ENCODE peak calls at places on chromosomes 5 and 9, in eight cellular contexts. One of them, this sample, is unnamed.

GRCh38 chr5:116788851-116789403 is 214.3 kb upstream of the SEMA6A start:
- DNase-seq in NCI-H460: no peak
- DNase-seq in WTC11: no peak
- DNase-seq in activated T-cell treated with anti-CD3 and anti-CD28 coated beads, Interleukin-2, amount 50 U/mL, for 72 hours: no peak
- DNase-seq in substantia nigra: no peak
- DNase-seq in activated gamma-delta T cell: no peak
- DNase-seq in cardiac fibroblast: no peak
- DNase-seq in NCI-H1694: no peak
- DNase-seq in this sample: no peak

GRCh38 chr9:70011366-70011765 is 32.3 kb upstream of the MAMDC2 start:
- DNase-seq in NCI-H460: no peak
- DNase-seq in WTC11: no peak
- DNase-seq in activated T-cell treated with anti-CD3 and anti-CD28 coated beads, Interleukin-2, amount 50 U/mL, for 72 hours: no peak
- DNase-seq in substantia nigra: no peak
- DNase-seq in activated gamma-delta T cell: no peak
- DNase-seq in cardiac fibroblast: no peak
- DNase-seq in NCI-H1694: no peak
- DNase-seq in this sample: no peak

GRCh38 chr9:90851444-90851843 is 49.8 kb downstream of the SYK start:
- DNase-seq in NCI-H460: no peak
- DNase-seq in WTC11: no peak
- DNase-seq in activated T-cell treated with anti-CD3 and anti-CD28 coated beads, Interleukin-2, amount 50 U/mL, for 72 hours: no peak
- DNase-seq in substantia nigra: no peak
- DNase-seq in activated gamma-delta T cell: no peak
- DNase-seq in cardiac fibroblast: no peak
- DNase-seq in NCI-H1694: no peak
- DNase-seq in this sample: no peak

GRCh38 chr5:39253211-39253610 is 33.8 kb upstream of the FYB1 start:
- DNase-seq in NCI-H460: no peak
- DNase-seq in WTC11: no peak
- DNase-seq in activated T-cell treated with anti-CD3 and anti-CD28 coated beads, Interleukin-2, amount 50 U/mL, for 72 hours: no peak
- DNase-seq in substantia nigra: no peak
- DNase-seq in activated gamma-delta T cell: no peak
- DNase-seq in cardiac fibroblast: peak
- DNase-seq in NCI-H1694: no peak
- DNase-seq in this sample: no peak

GRCh38 chr5:15946026-15946425 is 233.6 kb downstream of the MARCHF11 start:
- DNase-seq in NCI-H460: no peak
- DNase-seq in WTC11: no peak
- DNase-seq in activated T-cell treated with anti-CD3 and anti-CD28 coated beads, Interleukin-2, amount 50 U/mL, for 72 hours: no peak
- DNase-seq in substantia nigra: no peak
- DNase-seq in activated gamma-delta T cell: no peak
- DNase-seq in cardiac fibroblast: peak
- DNase-seq in NCI-H1694: no peak
- DNase-seq in this sample: no peak

GRCh38 chr5:122126177-122126701 is 3.1 kb upstream of the ZNF474 start:
- DNase-seq in NCI-H460: no peak
- DNase-seq in WTC11: no peak
- DNase-seq in activated T-cell treated with anti-CD3 and anti-CD28 coated beads, Interleukin-2, amount 50 U/mL, for 72 hours: no peak
- DNase-seq in substantia nigra: no peak
- DNase-seq in activated gamma-delta T cell: no peak
- DNase-seq in cardiac fibroblast: no peak
- DNase-seq in NCI-H1694: peak
- DNase-seq in this sample: no peak

GRCh38 chr9:124474151-124474550 is 23.9 kb downstream of the ADGRD2 start:
- DNase-seq in NCI-H460: no peak
- DNase-seq in WTC11: no peak
- DNase-seq in activated T-cell treated with anti-CD3 and anti-CD28 coated beads, Interleukin-2, amount 50 U/mL, for 72 hours: no peak
- DNase-seq in substantia nigra: no peak
- DNase-seq in activated gamma-delta T cell: no peak
- DNase-seq in cardiac fibroblast: no peak
- DNase-seq in NCI-H1694: no peak
- DNase-seq in this sample: no peak

GRCh38 chr5:112823656-112824055 is 37.4 kb upstream of the SRP19 start:
- DNase-seq in NCI-H460: no peak
- DNase-seq in WTC11: no peak
- DNase-seq in activated T-cell treated with anti-CD3 and anti-CD28 coated beads, Interleukin-2, amount 50 U/mL, for 72 hours: no peak
- DNase-seq in substantia nigra: no peak
- DNase-seq in activated gamma-delta T cell: no peak
- DNase-seq in cardiac fibroblast: no peak
- DNase-seq in NCI-H1694: no peak
- DNase-seq in this sample: no peak

GRCh38 chr5:66967102-66967501 is 229.5 kb downstream of the CD180 start:
- DNase-seq in NCI-H460: no peak
- DNase-seq in WTC11: no peak
- DNase-seq in activated T-cell treated with anti-CD3 and anti-CD28 coated beads, Interleukin-2, amount 50 U/mL, for 72 hours: no peak
- DNase-seq in substantia nigra: no peak
- DNase-seq in activated gamma-delta T cell: no peak
- DNase-seq in cardiac fibroblast: peak
- DNase-seq in NCI-H1694: no peak
- DNase-seq in this sample: no peak

GRCh38 chr5:57692582-57693487 is 210.2 kb upstream of the ACTBL2 start:
- DNase-seq in NCI-H460: peak
- DNase-seq in WTC11: peak
- DNase-seq in activated T-cell treated with anti-CD3 and anti-CD28 coated beads, Interleukin-2, amount 50 U/mL, for 72 hours: peak
- DNase-seq in substantia nigra: peak
- DNase-seq in activated gamma-delta T cell: no peak
- DNase-seq in cardiac fibroblast: peak
- DNase-seq in NCI-H1694: no peak
- DNase-seq in this sample: peak

GRCh38 chr5:79297661-79298060 is 61.7 kb downstream of the JMY start:
- DNase-seq in NCI-H460: no peak
- DNase-seq in WTC11: no peak
- DNase-seq in activated T-cell treated with anti-CD3 and anti-CD28 coated beads, Interleukin-2, amount 50 U/mL, for 72 hours: no peak
- DNase-seq in substantia nigra: no peak
- DNase-seq in activated gamma-delta T cell: no peak
- DNase-seq in cardiac fibroblast: peak
- DNase-seq in NCI-H1694: no peak
- DNase-seq in this sample: no peak

GRCh38 chr9:19160085-19160484 is 32.8 kb upstream of the PLIN2 start:
- DNase-seq in NCI-H460: no peak
- DNase-seq in WTC11: no peak
- DNase-seq in activated T-cell treated with anti-CD3 and anti-CD28 coated beads, Interleukin-2, amount 50 U/mL, for 72 hours: no peak
- DNase-seq in substantia nigra: no peak
- DNase-seq in activated gamma-delta T cell: no peak
- DNase-seq in cardiac fibroblast: no peak
- DNase-seq in NCI-H1694: no peak
- DNase-seq in this sample: no peak

GRCh38 chr5:54083851-54084250 is 226.5 kb downstream of the ARL15 start:
- DNase-seq in NCI-H460: no peak
- DNase-seq in WTC11: no peak
- DNase-seq in activated T-cell treated with anti-CD3 and anti-CD28 coated beads, Interleukin-2, amount 50 U/mL, for 72 hours: no peak
- DNase-seq in substantia nigra: no peak
- DNase-seq in activated gamma-delta T cell: no peak
- DNase-seq in cardiac fibroblast: peak
- DNase-seq in NCI-H1694: no peak
- DNase-seq in this sample: no peak

GRCh38 chr9:118426772-118427171 is 722.6 kb downstream of the TLR4 start:
- DNase-seq in NCI-H460: no peak
- DNase-seq in WTC11: no peak
- DNase-seq in activated T-cell treated with anti-CD3 and anti-CD28 coated beads, Interleukin-2, amount 50 U/mL, for 72 hours: no peak
- DNase-seq in substantia nigra: no peak
- DNase-seq in activated gamma-delta T cell: no peak
- DNase-seq in cardiac fibroblast: no peak
- DNase-seq in NCI-H1694: no peak
- DNase-seq in this sample: no peak

GRCh38 chr9:106075991-106076390 is 381.6 kb downstream of the TMEM38B start:
- DNase-seq in NCI-H460: no peak
- DNase-seq in WTC11: no peak
- DNase-seq in activated T-cell treated with anti-CD3 and anti-CD28 coated beads, Interleukin-2, amount 50 U/mL, for 72 hours: no peak
- DNase-seq in substantia nigra: no peak
- DNase-seq in activated gamma-delta T cell: no peak
- DNase-seq in cardiac fibroblast: peak
- DNase-seq in NCI-H1694: no peak
- DNase-seq in this sample: no peak

GRCh38 chr9:88535932-88536324 is 950 bp downstream of the NXNL2 start:
- DNase-seq in NCI-H460: no peak
- DNase-seq in WTC11: peak
- DNase-seq in activated T-cell treated with anti-CD3 and anti-CD28 coated beads, Interleukin-2, amount 50 U/mL, for 72 hours: no peak
- DNase-seq in substantia nigra: no peak
- DNase-seq in activated gamma-delta T cell: no peak
- DNase-seq in cardiac fibroblast: no peak
- DNase-seq in NCI-H1694: no peak
- DNase-seq in this sample: no peak

GRCh38 chr9:79289856-79290255 is 281.9 kb upstream of the TLE4 start:
- DNase-seq in NCI-H460: no peak
- DNase-seq in WTC11: no peak
- DNase-seq in activated T-cell treated with anti-CD3 and anti-CD28 coated beads, Interleukin-2, amount 50 U/mL, for 72 hours: no peak
- DNase-seq in substantia nigra: no peak
- DNase-seq in activated gamma-delta T cell: no peak
- DNase-seq in cardiac fibroblast: no peak
- DNase-seq in NCI-H1694: no peak
- DNase-seq in this sample: no peak

GRCh38 chr9:20290287-20290686 is 332.0 kb downstream of the MLLT3 start:
- DNase-seq in NCI-H460: no peak
- DNase-seq in WTC11: no peak
- DNase-seq in activated T-cell treated with anti-CD3 and anti-CD28 coated beads, Interleukin-2, amount 50 U/mL, for 72 hours: no peak
- DNase-seq in substantia nigra: no peak
- DNase-seq in activated gamma-delta T cell: no peak
- DNase-seq in cardiac fibroblast: no peak
- DNase-seq in NCI-H1694: no peak
- DNase-seq in this sample: no peak

GRCh38 chr5:135660826-135661555 is 82.2 kb upstream of the CXCL14 start:
- DNase-seq in NCI-H460: no peak
- DNase-seq in WTC11: no peak
- DNase-seq in activated T-cell treated with anti-CD3 and anti-CD28 coated beads, Interleukin-2, amount 50 U/mL, for 72 hours: no peak
- DNase-seq in substantia nigra: no peak
- DNase-seq in activated gamma-delta T cell: no peak
- DNase-seq in cardiac fibroblast: no peak
- DNase-seq in NCI-H1694: no peak
- DNase-seq in this sample: no peak

GRCh38 chr5:127296321-127296720 is 5.7 kb downstream of the MEGF10 start:
- DNase-seq in NCI-H460: no peak
- DNase-seq in WTC11: no peak
- DNase-seq in activated T-cell treated with anti-CD3 and anti-CD28 coated beads, Interleukin-2, amount 50 U/mL, for 72 hours: no peak
- DNase-seq in substantia nigra: no peak
- DNase-seq in activated gamma-delta T cell: no peak
- DNase-seq in cardiac fibroblast: no peak
- DNase-seq in NCI-H1694: no peak
- DNase-seq in this sample: no peak

GRCh38 chr5:142447887-142448286 is 123.1 kb upstream of the SPRY4 start:
- DNase-seq in NCI-H460: no peak
- DNase-seq in WTC11: no peak
- DNase-seq in activated T-cell treated with anti-CD3 and anti-CD28 coated beads, Interleukin-2, amount 50 U/mL, for 72 hours: no peak
- DNase-seq in substantia nigra: no peak
- DNase-seq in activated gamma-delta T cell: no peak
- DNase-seq in cardiac fibroblast: no peak
- DNase-seq in NCI-H1694: no peak
- DNase-seq in this sample: no peak

GRCh38 chr9:70324963-70325362 is 66.2 kb downstream of the SMC5 start:
- DNase-seq in NCI-H460: no peak
- DNase-seq in WTC11: no peak
- DNase-seq in activated T-cell treated with anti-CD3 and anti-CD28 coated beads, Interleukin-2, amount 50 U/mL, for 72 hours: no peak
- DNase-seq in substantia nigra: no peak
- DNase-seq in activated gamma-delta T cell: no peak
- DNase-seq in cardiac fibroblast: peak
- DNase-seq in NCI-H1694: no peak
- DNase-seq in this sample: no peak

GRCh38 chr9:97052735-97053134 is 13.8 kb upstream of the CTSV start:
- DNase-seq in NCI-H460: no peak
- DNase-seq in WTC11: no peak
- DNase-seq in activated T-cell treated with anti-CD3 and anti-CD28 coated beads, Interleukin-2, amount 50 U/mL, for 72 hours: no peak
- DNase-seq in substantia nigra: no peak
- DNase-seq in activated gamma-delta T cell: no peak
- DNase-seq in cardiac fibroblast: no peak
- DNase-seq in NCI-H1694: no peak
- DNase-seq in this sample: no peak

GRCh38 chr5:97563258-97563657 is 380.2 kb upstream of the RIOK2 start:
- DNase-seq in NCI-H460: no peak
- DNase-seq in WTC11: no peak
- DNase-seq in activated T-cell treated with anti-CD3 and anti-CD28 coated beads, Interleukin-2, amount 50 U/mL, for 72 hours: no peak
- DNase-seq in substantia nigra: no peak
- DNase-seq in activated gamma-delta T cell: no peak
- DNase-seq in cardiac fibroblast: no peak
- DNase-seq in NCI-H1694: no peak
- DNase-seq in this sample: no peak

GRCh38 chr5:69519285-69519684 is 26.7 kb downstream of the OCLN start:
- DNase-seq in NCI-H460: no peak
- DNase-seq in WTC11: no peak
- DNase-seq in activated T-cell treated with anti-CD3 and anti-CD28 coated beads, Interleukin-2, amount 50 U/mL, for 72 hours: no peak
- DNase-seq in substantia nigra: no peak
- DNase-seq in activated gamma-delta T cell: no peak
- DNase-seq in cardiac fibroblast: no peak
- DNase-seq in NCI-H1694: no peak
- DNase-seq in this sample: no peak

GRCh38 chr5:113693205-113693553 is 179.7 kb downstream of the YTHDC2 start:
- DNase-seq in NCI-H460: no peak
- DNase-seq in WTC11: peak
- DNase-seq in activated T-cell treated with anti-CD3 and anti-CD28 coated beads, Interleukin-2, amount 50 U/mL, for 72 hours: no peak
- DNase-seq in substantia nigra: no peak
- DNase-seq in activated gamma-delta T cell: no peak
- DNase-seq in cardiac fibroblast: no peak
- DNase-seq in NCI-H1694: no peak
- DNase-seq in this sample: no peak

GRCh38 chr9:70480405-70480980 is 66.0 kb upstream of the KLF9 start:
- DNase-seq in NCI-H460: peak
- DNase-seq in WTC11: no peak
- DNase-seq in activated T-cell treated with anti-CD3 and anti-CD28 coated beads, Interleukin-2, amount 50 U/mL, for 72 hours: no peak
- DNase-seq in substantia nigra: peak
- DNase-seq in activated gamma-delta T cell: no peak
- DNase-seq in cardiac fibroblast: peak
- DNase-seq in NCI-H1694: peak
- DNase-seq in this sample: peak

GRCh38 chr5:159182691-159183090 is 26.7 kb downstream of the RNF145 start:
- DNase-seq in NCI-H460: no peak
- DNase-seq in WTC11: no peak
- DNase-seq in activated T-cell treated with anti-CD3 and anti-CD28 coated beads, Interleukin-2, amount 50 U/mL, for 72 hours: no peak
- DNase-seq in substantia nigra: no peak
- DNase-seq in activated gamma-delta T cell: no peak
- DNase-seq in cardiac fibroblast: peak
- DNase-seq in NCI-H1694: no peak
- DNase-seq in this sample: no peak

GRCh38 chr9:5714501-5715401 is 85.8 kb downstream of the RIC1 start:
- DNase-seq in NCI-H460: no peak
- DNase-seq in WTC11: no peak
- DNase-seq in activated T-cell treated with anti-CD3 and anti-CD28 coated beads, Interleukin-2, amount 50 U/mL, for 72 hours: no peak
- DNase-seq in substantia nigra: no peak
- DNase-seq in activated gamma-delta T cell: no peak
- DNase-seq in cardiac fibroblast: peak
- DNase-seq in NCI-H1694: no peak
- DNase-seq in this sample: no peak

GRCh38 chr9:87812375-87813118 is 70.1 kb upstream of the SPATA31E1 start:
- DNase-seq in NCI-H460: peak
- DNase-seq in WTC11: peak
- DNase-seq in activated T-cell treated with anti-CD3 and anti-CD28 coated beads, Interleukin-2, amount 50 U/mL, for 72 hours: peak
- DNase-seq in substantia nigra: no peak
- DNase-seq in activated gamma-delta T cell: no peak
- DNase-seq in cardiac fibroblast: peak
- DNase-seq in NCI-H1694: no peak
- DNase-seq in this sample: no peak

GRCh38 chr5:83911367-83911919 is 190.8 kb upstream of the HAPLN1 start:
- DNase-seq in NCI-H460: no peak
- DNase-seq in WTC11: no peak
- DNase-seq in activated T-cell treated with anti-CD3 and anti-CD28 coated beads, Interleukin-2, amount 50 U/mL, for 72 hours: no peak
- DNase-seq in substantia nigra: no peak
- DNase-seq in activated gamma-delta T cell: no peak
- DNase-seq in cardiac fibroblast: no peak
- DNase-seq in NCI-H1694: no peak
- DNase-seq in this sample: no peak

GRCh38 chr9:135082536-135082935 is 4.9 kb upstream of the OLFM1 start:
- DNase-seq in NCI-H460: no peak
- DNase-seq in WTC11: no peak
- DNase-seq in activated T-cell treated with anti-CD3 and anti-CD28 coated beads, Interleukin-2, amount 50 U/mL, for 72 hours: no peak
- DNase-seq in substantia nigra: no peak
- DNase-seq in activated gamma-delta T cell: no peak
- DNase-seq in cardiac fibroblast: no peak
- DNase-seq in NCI-H1694: no peak
- DNase-seq in this sample: no peak

GRCh38 chr5:168528521-168529360 is at the start of gene FBLL1:
- DNase-seq in NCI-H460: peak
- DNase-seq in WTC11: peak
- DNase-seq in activated T-cell treated with anti-CD3 and anti-CD28 coated beads, Interleukin-2, amount 50 U/mL, for 72 hours: peak
- DNase-seq in substantia nigra: no peak
- DNase-seq in activated gamma-delta T cell: no peak
- DNase-seq in cardiac fibroblast: peak
- DNase-seq in NCI-H1694: peak
- DNase-seq in this sample: no peak

This sample was measured in nucleus accumbens.